ENCODE peak calls at places on chromosome 10, in six cellular contexts. I is cardiac fibroblast; P is stimulated activated CD4-positive, alpha-beta T cell treated with anti-CD3 and anti-CD28 coated beads, Interleukin-4, amount 100 ng/mL, for 48 hours; G is BE2C; Y is NCI-H345; J is CD8-positive, alpha-beta memory T cell. W is an unnamed sample.
A peak's percentile ranks its signal among the peaks of the same experiment; 100 is the strongest.

GRCh38 chr10:112278871-112279270 is 4.3 kb upstream of the TECTB start:
- DNase-seq in Y (no peak), P (no peak), J (no peak), I (no peak), G (no peak), W (no peak)

GRCh38 chr10:69517271-69517848 is 55.9 kb downstream of the NEUROG3 start:
- DNase-seq in P (no peak), I (no peak), J (no peak), G (no peak), Y (no peak), W (no peak)

GRCh38 chr10:75350791-75351190 is 50.8 kb downstream of the ZNF503 start:
- DNase-seq in Y (no peak), P (no peak), G (no peak), I (peak; percentile 12), J (no peak), W (no peak)

GRCh38 chr10:29454250-29454649 is 165.4 kb downstream of the LYZL1 start:
- DNase-seq in G (no peak), J (no peak), P (no peak), I (no peak), Y (no peak), W (no peak)

GRCh38 chr10:71713135-71714040 is 6.2 kb downstream of the C10orf105 start:
- DNase-seq in P (peak; percentile 40), Y (no peak), I (peak; percentile 97), G (peak; percentile 30), J (peak; percentile 27), W (no peak)

GRCh38 chr10:60963441-60964256 is 19.7 kb upstream of the RHOBTB1 start:
- DNase-seq in I (peak; percentile 75), P (no peak), G (no peak), J (no peak), Y (no peak), W (no peak)

GRCh38 chr10:35363587-35363986 is 27.3 kb downstream of the CCNY start:
- DNase-seq in G (no peak), Y (no peak), P (no peak), J (no peak), I (no peak), W (no peak)

GRCh38 chr10:36725581-36726520 is 399.5 kb upstream of the ANKRD30A start:
- DNase-seq in Y (peak; percentile 79), P (no peak), J (no peak), G (peak; percentile 44), I (peak; percentile 71), W (peak; percentile 17)

GRCh38 chr10:24851595-24851994 is 100.8 kb downstream of the PRTFDC1 start:
- DNase-seq in P (no peak), J (no peak), G (no peak), I (peak; percentile 57), Y (peak; percentile 86), W (no peak)

GRCh38 chr10:119412831-119413737 is 129.4 kb downstream of the RGS10 start:
- DNase-seq in J (no peak), I (peak; percentile 47), Y (no peak), G (no peak), P (no peak), W (no peak)

GRCh38 chr10:128528781-128529180 is 402.6 kb upstream of the MKI67 start:
- DNase-seq in J (no peak), G (no peak), I (no peak), Y (no peak), P (no peak), W (no peak)

GRCh38 chr10:43679509-43679908 is 30.8 kb upstream of the ZNF32 start:
- DNase-seq in P (no peak), G (no peak), I (peak; percentile 55), J (no peak), Y (no peak), W (no peak)

GRCh38 chr10:93468532-93469213 is 13.5 kb downstream of the MYOF start:
- DNase-seq in G (no peak), P (no peak), I (peak; percentile 91), J (no peak), Y (no peak), W (no peak)

GRCh38 chr10:120750167-120750566 is 101.0 kb upstream of the WDR11 start:
- DNase-seq in Y (no peak), P (no peak), G (no peak), J (no peak), I (no peak), W (no peak)

GRCh38 chr10:5663692-5664427 is 2.5 kb downstream of the ASB13 start:
- DNase-seq in J (no peak), P (no peak), I (no peak), Y (no peak), G (no peak), W (no peak)

GRCh38 chr10:89516149-89516832 is 19.1 kb downstream of the SLC16A12 start:
- DNase-seq in P (no peak), Y (peak; percentile 9), I (peak; percentile 93), G (no peak), J (no peak), W (no peak)

GRCh38 chr10:104306897-104307296 is 31.4 kb downstream of the ITPRIP start:
- DNase-seq in Y (no peak), I (no peak), P (no peak), G (no peak), J (no peak), W (no peak)

GRCh38 chr10:17801507-17801906 is 7.6 kb upstream of the MRC1 start:
- DNase-seq in Y (no peak), I (no peak), P (no peak), J (no peak), G (no peak), W (no peak)

GRCh38 chr10:17836917-17837316 is 27.8 kb downstream of the MRC1 start:
- DNase-seq in P (no peak), J (no peak), Y (no peak), G (peak; percentile 57), I (peak; percentile 87), W (peak; percentile 11)

GRCh38 chr10:83917519-83918506 is 221.5 kb upstream of the GHITM start:
- DNase-seq in J (no peak), G (peak; percentile 63), I (peak; percentile 5), Y (no peak), P (no peak), W (no peak)

GRCh38 chr10:118447478-118447877 is 105.4 kb upstream of the FAM204A start:
- DNase-seq in P (no peak), J (no peak), Y (no peak), G (peak; percentile 18), I (peak; percentile 32), W (no peak)

GRCh38 chr10:92690211-92691041 is 671 bp downstream of the HHEX start:
- DNase-seq in G (no peak), Y (no peak), J (peak; percentile 59), I (peak; percentile 62), P (peak; percentile 57), W (peak; percentile 43)

GRCh38 chr10:23448323-23448722 is 9.4 kb downstream of the OTUD1 start:
- DNase-seq in J (no peak), I (no peak), P (no peak), G (no peak), Y (no peak), W (no peak)

GRCh38 chr10:76177945-76178344 is 746.5 kb downstream of the LRMDA start:
- DNase-seq in I (no peak), G (no peak), Y (peak; percentile 45), J (no peak), P (no peak), W (no peak)

GRCh38 chr10:100009793-100010676 is at the start of gene DNMBP:
- DNase-seq in J (peak; percentile 72), Y (peak; percentile 80), I (peak; percentile 88), G (peak; percentile 90), P (peak; percentile 79), W (peak; percentile 79)

W was measured in progenitor cell of endocrine pancreas.